ENCODE peak calls at places on chromosomes 11 and 22, in seven cellular contexts. F is endothelial cell of umbilical vein; U is CD8-positive, alpha-beta T cell; C is stomach; T is spleen; R is HCT116; I is hepatocyte. K is an unnamed sample.

GRCh38 chr11:14544611-14545010 is 24.4 kb upstream of the PSMA1 start:
- DNase-seq in F (no peak), C (no peak), T (no peak), I (no peak), U (no peak), R (no peak), K (no peak)

GRCh38 chr11:45664376-45665205 is 831 bp downstream of the CHST1 start:
- DNase-seq in C (no peak), U (no peak), F (no peak), T (no peak), I (no peak), R (no peak), K (no peak)

GRCh38 chr11:2383823-2384722 is 7.0 kb downstream of the CD81 start:
- DNase-seq in R (no peak), T (peak; percentile 89), I (no peak), F (no peak), C (no peak), U (peak; percentile 50), K (no peak)

GRCh38 chr11:134045799-134046635 is 22.9 kb upstream of the JAM3 start:
- DNase-seq in T (peak; percentile 61), U (peak; percentile 50), C (no peak), I (peak; percentile 50), R (no peak), F (no peak), K (no peak)

GRCh38 chr11:108093128-108093904 is 28.1 kb upstream of the ACAT1 start:
- DNase-seq in I (no peak), R (no peak), F (no peak), T (no peak), U (no peak), C (no peak), K (no peak)

GRCh38 chr11:70420008-70420464 is 21.7 kb downstream of the CTTN start:
- DNase-seq in U (no peak), C (no peak), I (no peak), T (no peak), R (no peak), F (peak; percentile 18), K (no peak)

GRCh38 chr11:121892863-121893262 is 223.2 kb downstream of the BLID start:
- DNase-seq in R (no peak), F (no peak), C (no peak), I (no peak), U (no peak), T (no peak), K (peak; percentile 68)

GRCh38 chr22:44661659-44662569 is 40.1 kb upstream of the PRR5 start:
- DNase-seq in C (no peak), U (no peak), I (no peak), T (no peak), R (no peak), F (no peak), K (no peak)

GRCh38 chr11:69499946-69500284 is 18.5 kb downstream of the LINC01488 start:
- DNase-seq in U (no peak), C (no peak), F (no peak), T (peak; percentile 57), R (no peak), I (no peak), K (no peak)

GRCh38 chr22:48536691-48537591 is 1290.7 kb downstream of the BRD1 start:
- DNase-seq in F (no peak), C (peak; percentile 32), I (no peak), R (no peak), U (no peak), T (no peak), K (no peak)

GRCh38 chr22:32648486-32648885 is 153.0 kb upstream of the TIMP3 start:
- DNase-seq in T (no peak), C (no peak), R (no peak), F (no peak), I (no peak), U (no peak), K (no peak)
- TF ChIP-seq CTCF in T (no peak), C (no peak), R (no peak), F (no peak), I (no peak), U (no peak), K (no peak)

DNA sequence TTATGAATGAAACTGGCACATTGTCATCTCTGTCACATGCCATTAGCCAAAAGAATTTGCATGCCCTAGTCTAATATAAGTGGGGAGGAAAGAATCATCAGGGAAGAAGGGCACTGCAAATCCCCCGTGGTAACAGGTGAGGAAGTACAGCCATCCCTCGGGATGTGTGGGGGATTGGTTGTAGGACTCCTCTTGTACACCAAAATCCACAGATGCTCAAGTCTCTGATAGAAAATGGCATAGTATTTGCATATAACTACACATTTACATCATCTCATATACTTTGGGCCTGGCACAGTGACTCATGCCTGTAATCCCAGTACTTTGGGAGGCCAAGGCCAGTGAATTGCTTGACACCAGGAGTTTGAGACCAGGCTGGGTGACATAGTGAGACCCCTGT is 109.7 kb downstream of the HIPK3 start:
- DNase-seq in F (no peak), U (no peak), C (no peak), R (no peak), T (no peak), I (no peak), K (no peak)
- H3K27ac ChIP-seq in F (no peak overlapping the region), U (no peak overlapping the region), C (no peak overlapping the region), R (no peak overlapping the region), T (no peak overlapping the region), I (no peak overlapping the region), K (no peak overlapping the region)

GRCh38 chr11:19243143-19243542 is 2.4 kb upstream of the E2F8 start:
- DNase-seq in C (no peak), T (no peak), I (no peak), F (no peak), U (no peak), R (no peak), K (no peak)

GRCh38 chr11:19240420-19241259 is at the start of gene E2F8:
- DNase-seq in C (peak; percentile 91), I (peak; percentile 96), F (peak; percentile 96), R (peak; percentile 93), U (peak; percentile 74), T (peak; percentile 94), K (peak; percentile 83)

GRCh38 chr11:19241260-19242183 is 777 bp upstream of the E2F8 start:
- DNase-seq in C (no peak), U (no peak), T (peak; percentile 91), F (peak; percentile 8), I (peak; percentile 41), R (no peak), K (no peak)

GRCh38 chr11:19243601-19244000 is 2.9 kb upstream of the E2F8 start:
- DNase-seq in F (no peak), U (no peak), C (no peak), I (no peak), R (no peak), T (no peak), K (no peak)

DNA sequence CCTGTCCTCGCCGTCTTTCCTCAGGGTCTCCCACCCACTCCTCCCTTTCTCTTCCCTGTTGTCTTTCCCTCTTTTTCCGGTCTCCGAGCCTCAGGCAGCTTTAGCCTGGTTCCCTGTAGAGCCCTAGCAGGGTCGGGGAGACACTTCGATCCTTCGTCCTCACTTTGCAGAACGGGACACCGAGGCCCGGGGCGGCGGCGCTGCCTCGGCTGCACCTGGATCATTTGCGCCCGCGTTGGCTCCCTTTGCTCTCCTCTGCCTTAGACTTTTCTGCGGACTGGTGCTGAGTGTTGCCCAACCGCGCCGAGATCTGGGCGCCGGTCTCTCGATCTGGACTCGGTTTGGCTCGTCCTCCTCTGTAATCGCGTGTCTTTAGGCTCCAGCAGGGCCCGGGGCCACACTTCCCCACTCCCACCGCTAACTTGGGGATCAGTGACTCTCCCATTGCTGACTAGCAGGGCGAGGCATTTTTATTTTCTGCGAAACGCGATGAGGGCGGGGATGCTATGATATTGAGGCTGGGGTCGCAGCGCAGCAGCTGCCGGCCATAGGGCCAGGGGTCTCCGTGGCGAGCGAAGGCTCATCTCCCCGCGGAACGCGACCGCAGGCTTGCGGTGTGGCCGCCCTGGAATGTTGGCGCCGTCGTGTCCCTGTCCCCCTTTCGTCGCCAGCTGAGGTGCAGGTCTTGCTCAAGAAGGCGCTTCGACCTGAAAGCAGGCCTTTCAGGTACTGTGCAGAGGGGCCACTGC is 1.6 kb upstream of the E2F8 start:
- DNase-seq in R (no peak), F (peak; percentile 12), I (peak; percentile 35), T (peak; percentile 78), C (no peak), U (no peak), K (no peak)
- H3K27me3 ChIP-seq in R (no peaks in the 10 kb centered on the region), F (no peaks in the 10 kb centered on the region), I (peaks cover 12% of the 10 kb centered on the region), T (peaks cover 57% of the 10 kb centered on the region), C (peaks cover 12% of the 10 kb centered on the region), U (peaks cover 21% of the 10 kb centered on the region), K (no peaks in the 10 kb centered on the region)

DNA sequence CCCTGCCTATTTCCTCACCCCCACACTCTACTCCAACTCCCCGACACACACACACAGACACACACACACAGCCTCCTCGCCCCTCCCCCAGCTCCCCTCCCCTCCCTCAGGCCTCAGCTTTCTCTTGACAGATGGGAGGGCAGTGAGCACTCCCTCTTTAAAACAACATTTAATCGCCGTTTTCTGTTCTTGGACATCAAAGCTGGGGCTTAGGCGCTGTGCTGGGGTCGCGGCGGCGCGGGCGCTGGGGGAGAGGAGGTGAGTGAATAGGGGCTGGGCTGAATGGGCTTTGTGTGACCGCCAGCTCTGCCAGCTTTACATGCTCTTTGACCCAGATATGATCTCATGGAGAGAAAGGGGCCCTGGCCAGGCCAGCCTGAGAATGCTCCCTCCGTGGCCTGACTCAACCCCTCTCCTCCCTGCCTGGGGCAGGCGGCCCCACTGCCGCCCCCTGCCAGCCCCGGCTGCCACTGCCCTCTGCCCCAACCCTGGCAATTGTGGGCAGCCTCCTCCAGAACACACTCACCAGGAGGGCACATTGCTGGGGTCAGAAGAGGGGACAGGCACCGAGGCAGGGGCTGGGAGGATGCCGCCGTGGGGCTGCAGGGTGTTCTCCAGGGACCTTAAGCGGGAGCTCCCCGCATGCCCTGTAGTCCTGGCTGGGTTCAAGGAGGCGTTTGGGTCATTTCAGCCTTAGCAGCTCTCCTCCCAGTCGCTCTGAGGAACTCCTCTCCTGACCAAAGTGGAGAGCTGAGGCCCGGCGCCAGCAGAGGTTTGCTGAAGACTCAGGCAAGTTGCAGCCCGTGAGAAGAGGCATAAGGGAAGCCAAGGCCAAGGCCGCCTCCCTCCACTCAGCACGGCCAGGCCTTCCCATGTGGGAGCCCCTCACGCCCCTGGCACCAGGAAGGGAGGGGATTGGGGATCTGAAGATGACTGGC is 38.3 kb upstream of the NNMT start:
- DNase-seq in I (peak; percentile 82), U (no peak), T (peak; percentile 82), C (no peak), R (no peak), F (peak; percentile 42), K (no peak)
- TF ChIP-seq CTCF in I (peak; percentile 39), U (no peak), T (no peak), C (no peak), R (no peak), F (peak; percentile 56), K (peak; percentile 14)